ENCODE peak calls at places on chromosomes 12 and 14, in eight cellular contexts. W is astrocyte; B is PC-3; N is CD8-positive, alpha-beta T cell; H is WERI-Rb-1; E is lung; L is left lung; V is endothelial cell of umbilical vein. P is an unnamed sample.

GRCh38 chr14:53391631-53392030 is 238.5 kb upstream of the DDHD1 start:
- DNase-seq in W (peak; percentile 96), B (peak; percentile 86), N (no peak), H (no peak), E (no peak), L (no peak), V (peak; percentile 9), P (no peak)

GRCh38 chr12:86158956-86159355 is 97.2 kb downstream of the MGAT4C start:
- DNase-seq in W (peak; percentile 42), B (no peak), N (no peak), H (no peak), E (no peak), L (no peak), V (no peak), P (no peak)

GRCh38 chr12:98516184-98516873 is 939 bp downstream of the TMPO start:
- DNase-seq in W (peak; percentile 56), B (peak; percentile 89), N (peak; percentile 83), H (peak; percentile 84), E (peak; percentile 68), L (peak; percentile 84), V (peak; percentile 78), P (peak; percentile 80)

GRCh38 chr14:77316872-77317271 is 3.8 kb downstream of the POMT2 start:
- DNase-seq in W (no peak), B (peak; percentile 74), N (no peak), H (no peak), E (no peak), L (no peak), V (no peak), P (peak; percentile 71)

GRCh38 chr14:69152181-69152943 is 557 bp downstream of the DCAF5 start:
- DNase-seq in W (peak; percentile 28), B (peak; percentile 57), N (peak; percentile 54), H (peak; percentile 57), E (peak; percentile 50), L (peak; percentile 81), V (peak; percentile 40), P (no peak)

GRCh38 chr12:95633049-95633545 is 81.8 kb upstream of the USP44 start:
- DNase-seq in W (peak; percentile 89), B (peak; percentile 98), N (no peak), H (no peak), E (peak; percentile 52), L (no peak), V (peak; percentile 90), P (peak; percentile 50)

GRCh38 chr14:97336179-97336578 is 539.0 kb downstream of the VRK1 start:
- DNase-seq in W (no peak), B (no peak), N (peak; percentile 51), H (no peak), E (no peak), L (no peak), V (no peak), P (no peak)

GRCh38 chr12:120846721-120847120 is 57.4 kb downstream of the SPPL3 start:
- DNase-seq in W (no peak), B (peak; percentile 19), N (no peak), H (no peak), E (no peak), L (no peak), V (no peak), P (no peak)

GRCh38 chr14:33737446-33737845 is 213.4 kb downstream of the EGLN3 start:
- DNase-seq in W (peak; percentile 93), B (peak; percentile 83), N (no peak), H (no peak), E (no peak), L (no peak), V (no peak), P (no peak)

GRCh38 chr12:39441963-39442894 is 691 bp downstream of the KIF21A start:
- DNase-seq in W (peak; percentile 15), B (peak; percentile 39), N (peak; percentile 59), H (peak; percentile 58), E (peak; percentile 36), L (no peak), V (peak; percentile 46), P (peak; percentile 58)

GRCh38 chr12:102300824-102301461 is 103.3 kb upstream of the PMCH start:
- DNase-seq in W (peak; percentile 37), B (peak; percentile 35), N (no peak), H (peak; percentile 33), E (no peak), L (no peak), V (peak; percentile 50), P (no peak)

GRCh38 chr14:68951051-68951797 is 27.9 kb downstream of the ACTN1 start:
- DNase-seq in W (peak; percentile 93), B (peak; percentile 100), N (no peak), H (no peak), E (peak; percentile 85), L (peak; percentile 91), V (peak; percentile 74), P (no peak)

GRCh38 chr14:64114166-64114565 is 180.0 kb downstream of the ESR2 start:
- DNase-seq in W (no peak), B (no peak), N (no peak), H (peak; percentile 66), E (no peak), L (no peak), V (no peak), P (no peak)
- H3K4me3 ChIP-seq in W (no peak overlapping the region), B (no peak overlapping the region), N (no peak overlapping the region), H (no peak overlapping the region), E (no peak overlapping the region), L (no peak overlapping the region), V (no peak overlapping the region), P (peak overlapping the region; percentile 51)

GRCh38 chr14:61132336-61132735 is 148.8 kb downstream of the TMEM30B start:
- DNase-seq in W (peak; percentile 57), B (no peak), N (no peak), H (no peak), E (no peak), L (no peak), V (no peak), P (no peak)

GRCh38 chr14:61129168-61129745 is 148.2 kb downstream of the SLC38A6 start:
- DNase-seq in W (no peak), B (peak; percentile 57), N (no peak), H (no peak), E (no peak), L (no peak), V (no peak), P (no peak)

GRCh38 chr14:61128382-61129167 is 147.5 kb downstream of the SLC38A6 start:
- DNase-seq in W (no peak), B (no peak), N (no peak), H (no peak), E (no peak), L (no peak), V (no peak), P (no peak)

GRCh38 chr14:61130512-61131260 is 149.6 kb downstream of the SLC38A6 start:
- DNase-seq in W (no peak), B (no peak), N (no peak), H (no peak), E (no peak), L (no peak), V (no peak), P (no peak)

DNA sequence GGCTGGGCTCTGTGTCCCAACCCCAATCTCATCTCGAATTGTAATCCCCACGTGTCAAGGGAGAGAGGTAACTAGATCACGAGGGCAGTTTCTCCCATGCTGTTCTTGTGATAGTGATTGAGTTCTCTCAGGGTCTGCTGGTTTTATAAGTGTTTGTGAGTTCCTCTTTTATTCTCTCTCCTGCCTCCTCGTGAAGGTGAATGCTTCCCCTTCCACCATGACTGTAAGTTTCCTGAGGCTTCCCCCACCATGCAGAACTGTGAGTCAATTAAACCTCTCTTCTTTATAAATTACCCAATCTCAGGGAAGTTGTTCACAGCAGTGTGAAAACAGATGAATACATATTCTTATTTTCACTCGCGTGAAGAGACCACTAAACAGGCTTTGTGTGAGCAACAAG is 148.2 kb downstream of the TMEM30B start:
- DNase-seq in W (no peak), B (no peak), N (no peak), H (no peak), E (no peak), L (no peak), V (no peak), P (no peak)
- H3K9me3 ChIP-seq in W (no peaks in the 10 kb centered on the region), B (no peaks in the 10 kb centered on the region), N (no peaks in the 10 kb centered on the region), H (no peaks in the 10 kb centered on the region), E (no peaks in the 10 kb centered on the region), L (no peaks in the 10 kb centered on the region), V (no peaks in the 10 kb centered on the region), P (no peaks in the 10 kb centered on the region)

DNA sequence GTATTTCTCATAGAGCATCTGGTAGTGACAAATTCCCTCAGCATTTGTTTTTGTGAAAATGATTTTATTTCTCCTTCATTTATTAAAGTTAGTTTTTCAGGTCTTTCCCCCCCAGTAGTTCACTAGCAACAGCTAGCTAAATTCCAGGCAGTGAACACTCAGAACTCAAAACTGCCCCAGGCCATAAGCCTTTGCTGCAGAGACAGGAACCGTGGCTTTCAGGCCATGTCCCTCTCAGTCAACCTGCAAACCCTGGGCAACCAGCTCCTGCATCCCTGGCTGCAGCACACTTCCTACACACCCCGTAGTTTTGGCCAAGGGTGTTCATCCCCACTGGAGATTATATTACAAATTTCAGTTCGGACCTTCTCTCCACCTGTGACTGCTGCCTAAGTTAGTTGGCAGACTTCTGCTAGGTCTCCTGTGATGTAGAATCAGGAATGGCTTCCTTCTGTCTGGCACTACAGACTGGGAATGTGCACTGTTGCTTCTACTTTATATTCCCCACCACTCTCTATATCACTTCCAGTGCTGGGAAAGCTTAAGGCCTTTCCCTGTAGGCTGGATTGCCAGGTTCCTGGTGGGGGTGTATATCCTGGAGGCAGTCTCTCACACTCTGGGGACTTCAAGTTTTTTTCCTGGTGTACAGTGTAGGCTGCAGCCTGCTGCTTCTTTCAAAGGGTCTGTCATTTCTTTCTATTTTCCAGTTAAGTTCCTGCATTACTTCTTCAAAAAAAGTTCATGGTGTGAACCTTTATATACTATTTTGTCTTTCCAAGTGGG is 924.4 kb upstream of the LRFN5 start:
- DNase-seq in W (no peak), B (peak; percentile 32), N (no peak), H (no peak), E (no peak), L (no peak), V (no peak), P (no peak)
- TF ChIP-seq CTCF in W (no peak), B (no peak), N (no peak), H (no peak), E (no peak), L (no peak), V (no peak), P (no peak)

GRCh38 chr12:3543826-3544225 is 52.8 kb downstream of the PRMT8 start:
- DNase-seq in W (no peak), B (no peak), N (no peak), H (no peak), E (no peak), L (no peak), V (no peak), P (no peak)
- H3K4me3 ChIP-seq in W (no peak overlapping the region), B (no peak overlapping the region), N (no peak overlapping the region), H (no peak overlapping the region), E (no peak overlapping the region), L (no peak overlapping the region), V (no peak overlapping the region), P (no peak overlapping the region)

P was measured in right lobe of liver.